ENCODE peak calls at places on chromosome 1, in six cellular contexts. B is erythroblast, Z is adrenal gland, H is ovary, E is GM12892, O is breast epithelium. L is an unnamed sample.
A peak's percentile ranks its signal among the peaks of the same experiment; 100 is the strongest.

GRCh38 chr1:114259517-114260160 is 106.0 kb upstream of the SYT6 start:
- DNase-seq in B (no peak), Z (no peak), H (no peak), E (no peak), O (no peak), L (no peak)

GRCh38 chr1:8283058-8283884 is 34.6 kb upstream of the SLC45A1 start:
- DNase-seq in B (no peak), Z (peak; percentile 27), H (no peak), E (peak; percentile 45), O (no peak), L (no peak)

GRCh38 chr1:183195146-183195571 is 9.1 kb downstream of the LAMC2 start:
- DNase-seq in B (no peak), Z (no peak), H (no peak), E (no peak), O (no peak), L (no peak)

GRCh38 chr1:163796394-163796821 is 474.7 kb downstream of the NUF2 start:
- DNase-seq in B (no peak), Z (no peak), H (no peak), E (no peak), O (no peak), L (no peak)

GRCh38 chr1:225422033-225422605 is 5.7 kb downstream of the LBR start:
- DNase-seq in B (no peak), Z (no peak), H (no peak), E (no peak), O (no peak), L (no peak)

GRCh38 chr1:50419192-50419906 is 3.9 kb downstream of the DMRTA2 start:
- DNase-seq in B (no peak), Z (no peak), H (no peak), E (no peak), O (no peak), L (peak; percentile 19)

GRCh38 chr1:181390350-181391080 is 92.8 kb upstream of the CACNA1E start:
- DNase-seq in B (no peak), Z (no peak), H (no peak), E (no peak), O (no peak), L (no peak)

GRCh38 chr1:183841950-183842816 is 37.3 kb downstream of the RGL1 start:
- DNase-seq in B (no peak), Z (no peak), H (no peak), E (peak; percentile 27), O (peak; percentile 33), L (no peak)

GRCh38 chr1:19205403-19205802 is 4.7 kb downstream of the UBR4 start:
- DNase-seq in B (no peak), Z (no peak), H (no peak), E (no peak), O (no peak), L (no peak)

GRCh38 chr1:11157394-11157793 is 31.8 kb upstream of the ANGPTL7 start:
- DNase-seq in B (no peak), Z (no peak), H (no peak), E (no peak), O (no peak), L (no peak)

GRCh38 chr1:240768979-240769378 is 157.0 kb upstream of the GREM2 start:
- DNase-seq in B (no peak), Z (no peak), H (no peak), E (no peak), O (no peak), L (no peak)

GRCh38 chr1:186244825-186245224 is 130.2 kb downstream of the TPR start:
- DNase-seq in B (peak; percentile 20), Z (no peak), H (no peak), E (no peak), O (no peak), L (no peak)

GRCh38 chr1:60345621-60346020 is 272.1 kb upstream of the C1orf87 start:
- DNase-seq in B (no peak), Z (no peak), H (no peak), E (no peak), O (no peak), L (no peak)

GRCh38 chr1:94863919-94864318 is 43.8 kb downstream of the SLC44A3 start:
- DNase-seq in B (no peak), Z (peak; percentile 80), H (peak; percentile 71), E (no peak), O (peak; percentile 71), L (no peak)

GRCh38 chr1:235631816-235632215 is 17.8 kb downstream of the GNG4 start:
- DNase-seq in B (no peak), Z (no peak), H (no peak), E (no peak), O (no peak), L (no peak)

GRCh38 chr1:9066945-9067807 is 2.3 kb downstream of the SLC2A5 start:
- DNase-seq in B (no peak), Z (peak; percentile 81), H (peak; percentile 82), E (no peak), O (peak; percentile 46), L (peak; percentile 48)

GRCh38 chr1:18568489-18568888 is 62.2 kb upstream of the PAX7 start:
- DNase-seq in B (no peak), Z (no peak), H (no peak), E (no peak), O (no peak), L (no peak)

GRCh38 chr1:26121854-26122773 is 10.5 kb downstream of the PDIK1L start:
- DNase-seq in B (peak; percentile 89), Z (no peak), H (no peak), E (no peak), O (no peak), L (no peak)

GRCh38 chr1:3530931-3531818 is 76.7 kb downstream of the ARHGEF16 start:
- DNase-seq in B (no peak), Z (peak; percentile 27), H (peak; percentile 74), E (no peak), O (peak; percentile 78), L (peak; percentile 79)

GRCh38 chr1:55418625-55419024 is 203.5 kb upstream of the USP24 start:
- DNase-seq in B (no peak), Z (no peak), H (no peak), E (no peak), O (no peak), L (no peak)

GRCh38 chr1:201648911-201649775 is 110.2 kb downstream of the NAV1 start:
- DNase-seq in B (no peak), Z (no peak), H (peak; percentile 51), E (no peak), O (no peak), L (no peak)

GRCh38 chr1:108046021-108046420 is 81.0 kb upstream of the VAV3 start:
- DNase-seq in B (no peak), Z (no peak), H (no peak), E (no peak), O (peak; percentile 86), L (no peak)

GRCh38 chr1:108045370-108045950 is 80.5 kb upstream of the VAV3 start:
- DNase-seq in B (no peak), Z (no peak), H (no peak), E (no peak), O (no peak), L (no peak)

GRCh38 chr1:108049083-108049819 is 84.3 kb upstream of the VAV3 start:
- DNase-seq in B (peak; percentile 2), Z (peak; percentile 31), H (no peak), E (no peak), O (no peak), L (no peak)

GRCh38 chr1:108048311-108049082 is 83.5 kb upstream of the VAV3 start:
- DNase-seq in B (no peak), Z (no peak), H (no peak), E (no peak), O (no peak), L (no peak)

GRCh38 chr1:108047085-108047484 is 82.1 kb upstream of the VAV3 start:
- DNase-seq in B (no peak), Z (no peak), H (no peak), E (no peak), O (no peak), L (no peak)
- TF ChIP-seq POLR2A in B (no peak), Z (no peak), H (no peak), E (no peak), O (no peak), L (no peak)

DNA sequence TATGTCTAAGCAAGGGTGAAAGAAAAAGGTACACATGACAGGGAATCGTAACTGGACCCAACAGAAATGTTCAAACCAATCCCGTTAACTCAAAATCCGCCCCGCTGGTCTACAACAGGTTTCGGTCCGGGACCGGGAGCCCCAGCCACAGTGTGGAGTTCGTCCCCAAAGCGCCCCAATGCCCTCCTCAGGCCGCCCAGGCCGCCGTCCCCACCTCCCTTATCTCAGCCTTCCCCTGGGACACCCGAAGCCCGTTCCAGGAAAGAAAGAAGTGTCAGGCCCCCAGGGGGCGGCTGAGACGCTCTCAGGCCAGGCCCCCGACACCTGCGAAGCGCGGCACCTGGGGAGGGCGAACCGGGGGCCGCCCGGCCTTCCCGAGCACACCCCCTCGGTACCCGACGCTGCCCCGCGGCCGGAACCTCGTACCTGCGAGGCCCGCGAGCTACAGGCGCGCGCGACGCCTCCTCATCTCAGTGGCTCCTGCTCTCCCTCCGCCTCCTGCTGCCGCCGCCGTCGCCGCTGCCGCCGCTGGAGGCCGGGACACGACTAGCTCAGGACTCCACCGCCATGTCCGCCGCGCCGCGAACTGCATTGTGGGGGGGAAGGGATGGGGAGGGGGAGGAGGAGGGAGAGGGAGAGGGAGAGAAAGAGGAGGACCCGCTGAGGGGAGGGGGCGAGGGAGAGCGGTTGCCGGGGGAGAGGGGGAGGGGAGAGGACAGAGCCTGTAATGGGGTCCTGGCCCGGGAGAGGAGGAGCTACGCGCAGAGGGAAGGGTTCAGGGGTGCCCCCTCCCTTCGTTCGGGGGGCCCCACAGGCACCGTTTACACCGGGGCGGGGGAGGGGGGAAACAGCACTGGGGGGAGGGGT is at the start of gene TUT4:
- DNase-seq in B (peak; percentile 85), Z (peak; percentile 81), H (peak; percentile 90), E (peak; percentile 34), O (peak; percentile 71), L (peak; percentile 84)
- TF ChIP-seq POLR2A in B (no peak), Z (peak; percentile 57), H (peak; percentile 18), E (no peak), O (no peak), L (peak; percentile 32)

DNA sequence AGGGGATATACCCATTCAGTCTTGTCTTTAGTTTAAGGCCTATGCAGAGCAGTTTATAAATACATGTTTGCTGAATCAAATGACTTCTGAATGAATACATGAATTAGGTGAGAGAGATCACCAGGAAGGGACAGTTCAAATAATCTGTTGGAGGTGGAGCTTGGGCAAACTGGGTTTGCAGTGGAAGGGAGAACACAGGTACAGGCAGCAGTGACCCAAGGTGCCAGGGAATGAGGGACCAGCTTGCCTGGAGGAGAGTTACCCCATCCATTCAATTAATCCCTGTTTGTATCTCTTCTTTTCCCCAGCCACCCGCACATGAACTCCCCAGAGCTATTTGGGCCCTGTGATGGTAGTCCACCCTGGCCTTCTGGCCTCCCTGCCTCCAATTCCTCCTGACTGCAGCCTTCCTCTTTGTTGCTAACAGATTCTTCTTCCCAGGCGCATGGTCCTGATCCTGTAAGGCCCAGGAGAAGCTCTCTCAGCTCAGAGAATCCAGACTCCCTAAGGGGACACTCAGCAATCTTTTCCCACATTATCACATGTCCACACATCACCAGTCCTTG is 1.8 kb downstream of the CD58 start:
- DNase-seq in B (peak; percentile 45), Z (no peak), H (no peak), E (no peak), O (no peak), L (no peak)
- TF ChIP-seq POLR2A in B (no peak), Z (no peak), H (no peak), E (peak; percentile 68), O (no peak), L (no peak)

DNA sequence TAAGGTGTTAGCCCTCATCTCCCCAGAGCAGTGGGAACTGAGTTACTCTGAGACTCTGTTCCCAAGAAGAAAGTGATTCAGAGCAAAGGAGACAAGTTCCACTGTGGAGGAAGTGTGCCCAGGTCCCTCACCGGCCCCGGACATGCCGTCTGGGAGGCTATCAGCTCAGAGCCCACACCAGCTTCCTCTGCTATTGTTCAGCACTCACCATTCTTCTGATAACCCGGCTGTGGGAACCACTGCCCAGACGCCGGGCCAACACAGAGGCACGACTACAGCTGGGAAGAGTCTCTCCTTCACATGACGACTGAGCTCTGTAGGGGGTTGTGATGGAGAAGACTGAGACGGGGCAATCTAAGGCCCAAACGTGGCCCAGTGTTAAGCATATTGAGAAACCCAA is 34.2 kb upstream of the GJA5 start:
- DNase-seq in B (no peak), Z (no peak), H (no peak), E (no peak), O (no peak), L (no peak)
- TF ChIP-seq POLR2A in B (no peak), Z (no peak), H (no peak), E (no peak), O (no peak), L (no peak)